ENCODE peak calls at places on chromosome 10, in four cellular contexts. O, L, B and N are unnamed samples.

GRCh38 chr10:79442171-79443040 is 3.0 kb downstream of the ZCCHC24 start:
- DNase-seq in L (no peak), B (no peak), O (no peak), N (no peak)

GRCh38 chr10:30534465-30535144 is 94.9 kb downstream of the LYZL2 start:
- DNase-seq in O (peak), B (peak), L (peak), N (peak)

GRCh38 chr10:12847361-12847975 is 154.0 kb downstream of the CCDC3 start:
- DNase-seq in L (no peak), B (peak), O (no peak), N (no peak)

GRCh38 chr10:88194961-88195367 is 331.5 kb downstream of the PTEN start:
- DNase-seq in B (no peak), O (no peak), L (no peak), N (no peak)

GRCh38 chr10:7388602-7389001 is 22.2 kb downstream of the SFMBT2 start:
- DNase-seq in B (no peak), L (peak), O (no peak), N (no peak)

GRCh38 chr10:34710391-34710751 is 104.7 kb downstream of the PARD3 start:
- DNase-seq in O (peak), L (no peak), B (no peak), N (no peak)

GRCh38 chr10:79311581-79312407 is 35.5 kb upstream of the PPIF start:
- DNase-seq in B (no peak), L (no peak), O (no peak), N (no peak)

GRCh38 chr10:114380060-114380459 is 24.2 kb downstream of the AFAP1L2 start:
- DNase-seq in L (no peak), O (no peak), B (no peak), N (no peak)

GRCh38 chr10:4194231-4194630 is 409.2 kb upstream of the KLF6 start:
- DNase-seq in L (no peak), O (no peak), B (no peak), N (no peak)

GRCh38 chr10:130762481-130762880 is 549.0 kb downstream of the TCERG1L start:
- DNase-seq in B (no peak), L (no peak), O (no peak), N (no peak)

GRCh38 chr10:77012811-77013500 is 624.7 kb downstream of the KCNMA1 start:
- DNase-seq in L (no peak), O (no peak), B (no peak), N (no peak)